ENCODE peak calls at places on chromosomes 16 and 17, in nine cellular contexts. L is AG08395, P is COLO829, X is HS-5, N is DMS79, C is hypothalamus, Q is iPS-NIHi11, R is hippocampal formation, O is left ventricle myocardium inferior. B is an unnamed sample.

GRCh38 chr16:27390157-27390556 is 11.8 kb upstream of the IL21R start:
- DNase-seq in R (no peak), Q (no peak), L (no peak), C (no peak), X (no peak), O (no peak), N (no peak), P (no peak), B (no peak)

GRCh38 chr17:80478487-80479245 is 2.3 kb upstream of the NPTX1 start:
- DNase-seq in R (no peak), C (no peak), N (no peak), X (no peak), P (no peak), O (no peak), L (no peak), Q (peak), B (no peak)

GRCh38 chr17:27089929-27090247 is 204.0 kb upstream of the WSB1 start:
- DNase-seq in L (no peak), O (no peak), X (no peak), Q (no peak), R (no peak), N (no peak), P (no peak), C (no peak), B (no peak)

GRCh38 chr16:2842340-2843000 is 12.4 kb downstream of the ZG16B start:
- DNase-seq in R (no peak), N (no peak), L (no peak), C (peak), P (no peak), Q (peak), O (peak), X (no peak), B (no peak)

GRCh38 chr16:75591001-75591852 is 25.0 kb downstream of the GABARAPL2 start:
- DNase-seq in Q (no peak), N (no peak), P (no peak), X (no peak), L (peak), C (peak), O (peak), R (peak), B (no peak)

GRCh38 chr17:37831492-37831891 is 86.6 kb upstream of the HNF1B start:
- DNase-seq in N (no peak), R (no peak), P (no peak), O (no peak), X (no peak), Q (no peak), L (no peak), C (no peak), B (no peak)

GRCh38 chr17:63120406-63120805 is 154.4 kb downstream of the TANC2 start:
- DNase-seq in L (no peak), O (no peak), Q (no peak), R (no peak), C (no peak), X (no peak), N (no peak), P (no peak), B (no peak)

GRCh38 chr17:81519284-81520020 is 6.9 kb upstream of the ACTG1 start:
- DNase-seq in N (no peak), O (no peak), Q (peak), L (no peak), P (no peak), R (no peak), C (no peak), X (no peak), B (peak)

GRCh38 chr17:4167786-4168185 is 24.8 kb downstream of the CYB5D2 start:
- DNase-seq in X (no peak), O (no peak), N (no peak), P (no peak), Q (no peak), L (no peak), C (no peak), R (no peak), B (no peak)

GRCh38 chr17:65166785-65167184 is 29.6 kb downstream of the RGS9 start:
- DNase-seq in Q (no peak), O (no peak), N (no peak), P (no peak), L (no peak), X (no peak), R (no peak), C (no peak), B (no peak)

GRCh38 chr16:79562166-79562823 is 38.2 kb downstream of the MAF start:
- DNase-seq in C (no peak), Q (no peak), R (no peak), O (no peak), X (no peak), P (peak), N (no peak), L (no peak), B (no peak)

GRCh38 chr17:64356304-64356686 is 34.4 kb downstream of the PECAM1 start:
- DNase-seq in R (no peak), O (no peak), L (no peak), C (no peak), X (no peak), Q (no peak), P (no peak), N (no peak), B (no peak)

GRCh38 chr17:50584116-50584515 is 23.6 kb downstream of the CACNA1G start:
- DNase-seq in N (no peak), C (no peak), Q (no peak), P (no peak), X (no peak), R (no peak), L (no peak), O (no peak), B (no peak)

GRCh38 chr17:1180958-1181768 is 1.4 kb upstream of the ABR start:
- DNase-seq in R (no peak), C (no peak), X (no peak), Q (no peak), O (no peak), N (no peak), L (no peak), P (no peak), B (no peak)

GRCh38 chr17:76373481-76373825 is 11.0 kb upstream of the SPHK1 start:
- DNase-seq in R (no peak), Q (no peak), P (no peak), O (no peak), L (no peak), X (no peak), C (no peak), N (no peak), B (no peak)

GRCh38 chr16:85784813-85785212 is 14.5 kb downstream of the EMC8 start:
- DNase-seq in N (no peak), O (no peak), Q (no peak), R (no peak), L (no peak), X (no peak), P (no peak), C (no peak), B (no peak)

GRCh38 chr16:4093495-4094137 is 22.6 kb downstream of the ADCY9 start:
- DNase-seq in N (peak), R (no peak), P (no peak), O (peak), L (no peak), Q (no peak), C (no peak), X (no peak), B (no peak)

GRCh38 chr17:77636835-77637806 is 321.4 kb upstream of the TNRC6C start:
- DNase-seq in L (no peak), R (no peak), C (no peak), X (no peak), N (no peak), Q (no peak), P (no peak), O (no peak), B (no peak)

GRCh38 chr17:37642706-37643105 is 540 bp downstream of the DDX52 start:
- DNase-seq in R (no peak), O (no peak), L (peak), Q (peak), C (no peak), X (no peak), N (no peak), P (no peak), B (no peak)

GRCh38 chr16:31248344-31248743 is 11.4 kb upstream of the ITGAM start:
- DNase-seq in N (no peak), R (no peak), O (no peak), P (peak), Q (no peak), X (no peak), L (no peak), C (no peak), B (no peak)

GRCh38 chr17:68694791-68695485 is 93.8 kb upstream of the FAM20A start:
- DNase-seq in X (no peak), O (no peak), Q (no peak), P (peak), R (no peak), C (no peak), L (no peak), N (no peak), B (no peak)

GRCh38 chr16:89314357-89314756 is 96.9 kb downstream of the ZNF778 start:
- DNase-seq in R (no peak), C (no peak), P (no peak), O (no peak), L (no peak), N (no peak), Q (no peak), X (no peak), B (no peak)

B was measured in DMS153.